ENCODE peak calls at places on chromosomes 11 and 22, in eight cellular contexts. E is activated T-cell treated with anti-CD3 and anti-CD28 coated beads for 1 hour; P is cardiac muscle cell; Z is NCI-H774; N is activated naive CD4-positive, alpha-beta T cell treated with anti-CD3 and anti-CD28 coated beads for 36 hours; W is activated CD4-positive, alpha-beta T cell treated with anti-CD3 and anti-CD28 coated beads, Interleukin-2, amount 10 ng/mL, durations not matched to agents 7 days and 5 days; J is Caco-2; L is foreskin keratinocyte. V is an unnamed sample.

GRCh38 chr11:3942956-3943497 is 87.6 kb downstream of the STIM1 start:
- DNase-seq in E (no peak), P (no peak), Z (no peak), N (no peak), W (no peak), J (no peak), L (no peak), V (no peak)

GRCh38 chr22:24554316-24555159 is at the start of gene GUCD1:
- DNase-seq in E (peak), P (peak), Z (no peak), N (peak), W (peak), J (no peak), L (no peak), V (peak)

GRCh38 chr11:625636-626319 is 1.0 kb upstream of the CDHR5 start:
- DNase-seq in E (no peak), P (no peak), Z (no peak), N (no peak), W (no peak), J (peak), L (no peak), V (no peak)

GRCh38 chr22:23376256-23376655 is 195.9 kb downstream of the BCR start:
- DNase-seq in E (no peak), P (no peak), Z (no peak), N (peak), W (peak), J (no peak), L (no peak), V (peak)

GRCh38 chr22:37057796-37058510 is 6.4 kb downstream of the KCTD17 start:
- DNase-seq in E (no peak), P (no peak), Z (no peak), N (no peak), W (no peak), J (no peak), L (no peak), V (no peak)

GRCh38 chr11:85930879-85931366 is 75.7 kb downstream of the CCDC83 start:
- DNase-seq in E (no peak), P (no peak), Z (peak), N (no peak), W (no peak), J (peak), L (no peak), V (no peak)

GRCh38 chr22:22720724-22721261 is 76.4 kb downstream of the GGTLC2 start:
- DNase-seq in E (no peak), P (no peak), Z (no peak), N (no peak), W (no peak), J (no peak), L (no peak), V (peak)

GRCh38 chr11:45737056-45737455 is 67.9 kb upstream of the SLC35C1 start:
- DNase-seq in E (no peak), P (no peak), Z (no peak), N (peak), W (no peak), J (no peak), L (peak), V (no peak)

GRCh38 chr22:28269277-28269676 is 350.2 kb upstream of the PITPNB start:
- DNase-seq in E (no peak), P (no peak), Z (no peak), N (no peak), W (no peak), J (no peak), L (no peak), V (no peak)

GRCh38 chr11:100715163-100715792 is 28.2 kb downstream of the ARHGAP42 start:
- DNase-seq in E (no peak), P (no peak), Z (no peak), N (no peak), W (no peak), J (no peak), L (no peak), V (no peak)

GRCh38 chr11:7967826-7968225 is 2.6 kb upstream of the NLRP10 start:
- DNase-seq in E (no peak), P (no peak), Z (no peak), N (no peak), W (no peak), J (no peak), L (no peak), V (no peak)

GRCh38 chr11:106276859-106277436 is 199.5 kb downstream of the AASDHPPT start:
- DNase-seq in E (no peak), P (peak), Z (no peak), N (no peak), W (no peak), J (peak), L (no peak), V (no peak)

GRCh38 chr11:11931461-11932055 is 76.9 kb downstream of the DKK3 start:
- DNase-seq in E (no peak), P (peak), Z (peak), N (peak), W (peak), J (no peak), L (peak), V (peak)

GRCh38 chr11:134480129-134480652 is 68.1 kb upstream of the B3GAT1 start:
- DNase-seq in E (no peak), P (no peak), Z (no peak), N (no peak), W (no peak), J (peak), L (no peak), V (no peak)

GRCh38 chr22:32661296-32661695 is 140.2 kb upstream of the TIMP3 start:
- DNase-seq in E (no peak), P (no peak), Z (no peak), N (no peak), W (no peak), J (no peak), L (peak), V (no peak)

GRCh38 chr11:67665537-67666302 is 8.7 kb downstream of the ALDH3B2 start:
- DNase-seq in E (no peak), P (peak), Z (no peak), N (no peak), W (no peak), J (peak), L (no peak), V (peak)

GRCh38 chr11:73425118-73425517 is 48.9 kb downstream of the RELT start:
- DNase-seq in E (no peak), P (no peak), Z (no peak), N (no peak), W (no peak), J (no peak), L (no peak), V (no peak)

GRCh38 chr11:65060913-65061408 is 2.6 kb upstream of the NAALADL1 start:
- DNase-seq in E (no peak), P (peak), Z (no peak), N (no peak), W (peak), J (no peak), L (no peak), V (peak)

GRCh38 chr11:12263141-12263693 is 114.2 kb upstream of the PARVA start:
- DNase-seq in E (no peak), P (no peak), Z (no peak), N (no peak), W (no peak), J (no peak), L (no peak), V (no peak)

GRCh38 chr22:49400136-49400865 is 427.4 kb downstream of the BRD1 start:
- DNase-seq in E (no peak), P (no peak), Z (no peak), N (no peak), W (no peak), J (no peak), L (no peak), V (no peak)

V was measured in RPMI8226.